ENCODE peak calls at places on chromosomes 7 and 10, in four cellular contexts. N is H1, W is HepG2, Z is K562. I is an unnamed sample.

GRCh38 chr10:101241840-101242707 is 12.8 kb upstream of the LBX1 start:
- DNase-seq in N (no peak), W (no peak), Z (no peak), I (no peak)

GRCh38 chr7:134710854-134711624 is 64.4 kb downstream of the BPGM start:
- DNase-seq in N (no peak), W (no peak), Z (no peak), I (no peak)

GRCh38 chr10:98316661-98317060 is 48.7 kb upstream of the LOXL4 start:
- DNase-seq in N (no peak), W (no peak), Z (no peak), I (no peak)

GRCh38 chr10:86940677-86941076 is 16.7 kb downstream of the MMRN2 start:
- DNase-seq in N (no peak), W (no peak), Z (no peak), I (peak)

GRCh38 chr7:120741371-120742042 is 116.4 kb downstream of the TSPAN12 start:
- DNase-seq in N (no peak), W (no peak), Z (no peak), I (no peak)

GRCh38 chr10:28046579-28046978 is 47.7 kb upstream of the ODAD2 start:
- DNase-seq in N (no peak), W (no peak), Z (no peak), I (no peak)

GRCh38 chr7:2002561-2003450 is 229.9 kb downstream of the MAD1L1 start:
- DNase-seq in N (no peak), W (no peak), Z (no peak), I (peak)

GRCh38 chr7:45986355-45987298 is 65.6 kb upstream of the IGFBP3 start:
- DNase-seq in N (no peak), W (no peak), Z (no peak), I (no peak)

GRCh38 chr10:114624941-114625780 is 32.9 kb downstream of the ABLIM1 start:
- DNase-seq in N (no peak), W (peak), Z (no peak), I (no peak)

GRCh38 chr7:18420758-18421157 is 74.8 kb upstream of the HDAC9 start:
- DNase-seq in N (no peak), W (no peak), Z (no peak), I (no peak)

GRCh38 chr10:126156545-126156944 is 231.7 kb downstream of the ADAM12 start:
- DNase-seq in N (no peak), W (no peak), Z (no peak), I (no peak)

GRCh38 chr7:132991615-132992587 is 90.0 kb downstream of the CHCHD3 start:
- DNase-seq in N (no peak), W (no peak), Z (no peak), I (no peak)

GRCh38 chr10:119713744-119714483 is 11.9 kb upstream of the INPP5F start:
- DNase-seq in N (no peak), W (no peak), Z (no peak), I (no peak)

GRCh38 chr10:47041401-47042198 is 130.4 kb downstream of the PTPN20 start:
- DNase-seq in N (no peak), W (no peak), Z (no peak), I (no peak)

GRCh38 chr7:52682993-52683392 is 352.4 kb upstream of the POM121L12 start:
- DNase-seq in N (no peak), W (no peak), Z (no peak), I (no peak)

GRCh38 chr7:153475240-153475639 is 577.0 kb upstream of the DPP6 start:
- DNase-seq in N (no peak), W (no peak), Z (no peak), I (no peak)
- TF ChIP-seq JUN in N (no peak), W (no peak), Z (no peak), I (no peak)

GRCh38 chr10:93818086-93818485 is 60.4 kb downstream of the LGI1 start:
- DNase-seq in N (no peak), W (no peak), Z (no peak), I (no peak)

GRCh38 chr10:93819520-93819919 is 61.8 kb downstream of the LGI1 start:
- DNase-seq in N (no peak), W (no peak), Z (no peak), I (no peak)

GRCh38 chr10:93820434-93820833 is 62.7 kb downstream of the LGI1 start:
- DNase-seq in N (no peak), W (no peak), Z (no peak), I (no peak)

GRCh38 chr10:93816123-93816747 is 58.5 kb downstream of the LGI1 start:
- DNase-seq in N (peak), W (peak), Z (peak), I (peak)

GRCh38 chr10:93821051-93821772 is 63.5 kb downstream of the LGI1 start:
- DNase-seq in N (no peak), W (peak), Z (no peak), I (no peak)
- TF ChIP-seq ATF3 in N (no peak), W (no peak), Z (no peak), I (no peak)

GRCh38 chr7:244981-245380 is 45.0 kb upstream of the FOXL3 start:
- DNase-seq in N (no peak), W (no peak), Z (no peak), I (no peak)
- TF ChIP-seq JUN in N (no peak), W (no peak), Z (no peak), I (no peak)

GRCh38 chr7:41028591-41028990 is 674.3 kb downstream of the INHBA start:
- DNase-seq in N (no peak), W (no peak), Z (no peak), I (no peak)
- TF ChIP-seq ATF3 in N (no peak), W (no peak), Z (no peak), I (no peak)

DNA sequence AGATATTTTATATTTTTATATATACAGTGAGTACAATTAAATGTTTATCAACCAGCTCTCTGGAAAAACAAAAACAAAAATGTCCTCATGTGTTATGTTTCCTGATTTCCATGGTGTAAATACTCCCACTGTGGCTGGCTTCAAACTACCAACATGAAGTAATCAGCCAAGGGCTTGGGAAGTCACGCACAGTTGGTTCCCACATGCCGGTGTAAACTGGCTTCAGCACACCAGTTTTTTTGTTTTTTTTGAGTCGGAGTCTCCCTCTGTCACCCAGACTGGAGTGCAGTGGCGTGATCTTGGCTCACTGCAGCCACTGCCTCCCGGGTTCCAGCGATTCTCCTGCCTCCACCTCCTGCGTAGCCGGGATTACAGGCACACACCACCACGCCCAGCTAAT is 11.8 kb downstream of the OSBPL3 start:
- DNase-seq in N (no peak), W (no peak), Z (no peak), I (no peak)
- TF ChIP-seq JUN in N (no peak), W (no peak), Z (no peak), I (no peak)

DNA sequence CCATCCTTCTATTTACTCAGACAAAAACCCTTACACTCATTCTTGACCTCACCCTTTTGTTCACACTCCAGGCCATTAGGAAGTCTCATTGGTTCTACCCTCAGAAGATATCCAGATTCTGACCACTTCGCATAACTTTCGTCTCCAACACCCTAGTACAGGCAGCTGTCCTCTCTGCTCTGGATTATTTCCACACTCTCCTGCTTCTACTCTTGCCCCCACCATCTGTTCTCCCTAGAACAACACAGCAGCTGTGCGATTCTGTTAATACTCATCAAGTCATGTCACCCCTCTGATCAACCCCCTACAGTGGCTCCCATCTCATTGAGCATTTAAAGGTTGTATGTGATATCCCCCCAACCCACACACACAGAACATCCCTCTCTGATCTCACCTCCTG is 15.5 kb upstream of the TRIL start:
- DNase-seq in N (no peak), W (no peak), Z (no peak), I (no peak)
- TF ChIP-seq ATF3 in N (no peak), W (no peak), Z (no peak), I (no peak)

DNA sequence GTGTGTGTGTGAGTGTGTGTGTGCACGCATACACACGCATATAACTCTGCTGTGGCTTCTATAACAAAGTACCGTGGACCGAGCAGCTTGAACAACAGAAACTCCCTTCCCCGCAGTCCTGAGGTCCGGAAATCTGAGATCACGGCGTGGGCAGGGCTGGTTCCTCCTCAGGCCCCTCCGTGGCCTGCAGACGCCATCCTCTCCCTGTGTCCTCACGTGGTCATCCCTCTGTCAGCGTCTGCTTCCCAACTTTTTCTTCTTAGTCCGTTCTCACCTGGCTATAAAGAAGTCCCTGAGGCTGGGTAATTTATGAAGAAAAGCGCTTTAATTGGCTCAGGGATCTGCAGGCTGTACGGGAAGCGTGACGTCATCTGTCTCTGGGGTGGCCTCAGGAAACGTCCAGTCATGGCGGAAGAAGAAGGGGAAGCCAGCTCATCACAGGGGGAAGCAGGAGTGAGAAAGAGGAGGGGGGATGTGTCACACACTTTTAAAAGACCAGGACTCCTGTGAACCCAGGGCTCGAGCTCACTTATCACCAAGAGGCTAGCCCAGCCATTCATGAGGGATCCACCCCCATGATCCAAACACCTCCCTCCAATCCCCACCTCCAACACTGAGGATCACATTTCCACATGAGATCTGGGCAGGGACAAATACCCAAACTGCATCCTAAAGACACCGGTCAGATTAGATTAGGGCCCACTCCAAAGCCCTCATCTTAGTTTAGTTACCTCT is 91.2 kb upstream of the INSIG1 start:
- DNase-seq in N (no peak), W (no peak), Z (peak), I (no peak)
- TF ChIP-seq JUN in N (no peak), W (no peak), Z (no peak), I (no peak)

GRCh38 chr10:116718058-116718457 is 24.3 kb downstream of the HSPA12A start:
- DNase-seq in N (no peak), W (no peak), Z (no peak), I (no peak)
- TF ChIP-seq ATF3 in N (no peak), W (no peak), Z (no peak), I (no peak)

DNA sequence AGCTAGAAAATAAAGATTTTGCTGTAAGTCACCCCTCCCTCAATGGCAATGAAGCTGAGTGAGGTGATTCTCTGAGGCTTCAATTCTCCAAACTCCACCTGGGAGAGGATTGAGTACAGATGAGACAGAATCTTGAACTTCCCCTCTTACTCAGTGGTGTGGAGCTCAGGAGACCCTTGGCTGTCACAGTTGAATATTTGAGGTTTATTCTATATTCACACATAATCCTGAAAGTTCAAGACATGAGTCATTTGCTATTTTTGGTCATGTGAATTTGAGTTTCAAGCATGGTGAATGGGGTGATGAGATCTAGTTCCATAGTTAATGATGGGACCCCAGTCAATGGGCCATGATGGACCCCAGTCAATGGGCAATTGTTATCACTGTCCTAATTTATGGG is 13.9 kb upstream of the TECTB start:
- DNase-seq in N (no peak), W (no peak), Z (no peak), I (no peak)
- TF ChIP-seq JUN in N (no peak), W (no peak), Z (no peak), I (no peak)

GRCh38 chr10:124647421-124648130 is 96.6 kb downstream of the FAM53B start:
- DNase-seq in N (no peak), W (peak), Z (peak), I (no peak)

GRCh38 chr10:124650263-124650662 is 93.9 kb downstream of the FAM53B start:
- DNase-seq in N (no peak), W (no peak), Z (no peak), I (no peak)

GRCh38 chr10:124649209-124649608 is 95.0 kb downstream of the FAM53B start:
- DNase-seq in N (no peak), W (no peak), Z (no peak), I (no peak)

GRCh38 chr10:124648131-124648475 is 96.1 kb downstream of the FAM53B start:
- DNase-seq in N (no peak), W (no peak), Z (no peak), I (no peak)

DNA sequence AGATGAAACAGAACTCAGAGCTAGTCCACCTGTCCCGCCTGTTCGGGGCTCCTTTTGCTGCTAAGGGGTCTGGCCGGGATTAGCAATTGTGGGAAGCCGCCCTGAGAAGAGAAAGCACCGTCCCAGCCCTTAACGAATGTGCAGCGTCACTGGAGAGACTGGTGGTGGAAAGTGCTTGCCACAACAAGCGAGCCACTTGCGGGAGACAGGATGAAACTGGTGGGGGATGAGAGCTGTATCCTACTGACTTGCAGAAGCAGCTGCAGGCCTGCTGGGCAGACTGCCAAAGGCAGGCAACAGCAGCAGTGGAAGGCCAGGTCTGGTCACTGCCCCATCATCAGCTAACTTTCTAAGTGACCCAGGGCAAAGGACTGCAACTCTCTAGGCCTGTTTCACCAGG is 95.4 kb downstream of the FAM53B start:
- DNase-seq in N (no peak), W (no peak), Z (peak), I (no peak)
- TF ChIP-seq ATF3 in N (no peak), W (no peak), Z (no peak), I (no peak)